ENCODE peak calls at places on chromosomes 5 and 9, in nine cellular contexts. Y is cardiac muscle cell; V is mesenchymal stem cell; F is adrenal gland; X is Panc1; G is effector memory CD4-positive, alpha-beta T cell; L is IMR-90; B is A549; Z is naive thymus-derived CD4-positive, alpha-beta T cell. Q is an unnamed sample.
A peak's percentile ranks its signal among the peaks of the same experiment; 100 is the strongest.

GRCh38 chr5:6359941-6360683 is 18.2 kb downstream of the MED10 start:
- DNase-seq in L (no peak), X (no peak), V (no peak), G (no peak), F (no peak), B (no peak), Z (peak; percentile 53), Y (no peak), Q (no peak)

GRCh38 chr5:68464424-68464823 is 248.9 kb downstream of the PIK3R1 start:
- DNase-seq in F (no peak), Z (no peak), V (peak; percentile 24), Y (no peak), G (peak; percentile 4), L (peak; percentile 36), X (no peak), B (no peak), Q (peak; percentile 52)

GRCh38 chr9:109269839-109270238 is 51.0 kb downstream of the EPB41L4B start:
- DNase-seq in X (no peak), F (no peak), Y (no peak), Z (no peak), B (no peak), V (no peak), G (no peak), L (no peak), Q (no peak)

GRCh38 chr5:78530342-78531096 is 118.1 kb downstream of the LHFPL2 start:
- DNase-seq in Z (no peak), F (peak; percentile 78), Y (no peak), L (peak; percentile 99), G (no peak), V (peak; percentile 92), X (no peak), B (peak; percentile 33), Q (peak; percentile 46)

GRCh38 chr5:126044111-126044668 is 379.0 kb upstream of the GRAMD2B start:
- DNase-seq in Y (peak; percentile 85), L (peak; percentile 37), V (peak; percentile 97), F (no peak), B (no peak), G (no peak), Z (no peak), X (peak; percentile 17), Q (no peak)

GRCh38 chr5:77379558-77380061 is 112.5 kb downstream of the WDR41 start:
- DNase-seq in G (no peak), Z (peak; percentile 42), Y (no peak), B (no peak), V (no peak), X (no peak), L (no peak), F (no peak), Q (no peak)

GRCh38 chr9:135010363-135010860 is 77.1 kb upstream of the OLFM1 start:
- DNase-seq in L (no peak), G (no peak), Y (no peak), B (no peak), V (no peak), Z (no peak), F (no peak), X (no peak), Q (no peak)

GRCh38 chr9:65430221-65430620 is 145.2 kb upstream of the FOXD4L5 start:
- DNase-seq in X (no peak), G (no peak), V (no peak), L (no peak), Z (no peak), F (no peak), B (no peak), Y (no peak), Q (no peak)

GRCh38 chr9:22508790-22509189 is 62.2 kb downstream of the DMRTA1 start:
- DNase-seq in V (no peak), Z (no peak), B (no peak), L (no peak), Y (no peak), X (no peak), G (no peak), F (no peak), Q (no peak)

GRCh38 chr5:132499440-132500243 is 9.1 kb upstream of the IRF1 start:
- DNase-seq in X (no peak), F (no peak), B (no peak), G (no peak), Y (no peak), Z (no peak), V (peak; percentile 11), L (no peak), Q (no peak)

GRCh38 chr9:134363450-134363849 is 37.2 kb downstream of the RXRA start:
- DNase-seq in Z (no peak), B (no peak), G (no peak), X (no peak), L (no peak), V (no peak), F (no peak), Y (no peak), Q (no peak)

GRCh38 chr5:2742921-2743679 is 8.4 kb downstream of the IRX2 start:
- DNase-seq in G (no peak), Y (no peak), X (no peak), F (no peak), B (no peak), Z (no peak), L (no peak), V (no peak), Q (no peak)

GRCh38 chr5:103475629-103476240 is 86.9 kb downstream of the NUDT12 start:
- DNase-seq in V (peak; percentile 58), L (peak; percentile 60), Z (peak; percentile 33), F (no peak), Y (peak; percentile 60), B (peak; percentile 33), G (no peak), X (peak; percentile 35), Q (no peak)

GRCh38 chr5:127884416-127884815 is 181.2 kb downstream of the CCDC192 start:
- DNase-seq in F (no peak), V (no peak), Z (no peak), Y (no peak), B (no peak), X (no peak), G (no peak), L (no peak), Q (no peak)

GRCh38 chr5:137627293-137627692 is 108.6 kb downstream of the KLHL3 start:
- DNase-seq in B (no peak), V (no peak), L (no peak), F (no peak), Y (no peak), X (no peak), Z (no peak), G (no peak), Q (no peak)
- H3K4me3 ChIP-seq in B (no peak overlapping the region), V (no peak overlapping the region), L (no peak overlapping the region), F (no peak overlapping the region), Y (no peak overlapping the region), X (no peak overlapping the region), Z (no peak overlapping the region), G (no peak overlapping the region), Q (no peak overlapping the region)

DNA sequence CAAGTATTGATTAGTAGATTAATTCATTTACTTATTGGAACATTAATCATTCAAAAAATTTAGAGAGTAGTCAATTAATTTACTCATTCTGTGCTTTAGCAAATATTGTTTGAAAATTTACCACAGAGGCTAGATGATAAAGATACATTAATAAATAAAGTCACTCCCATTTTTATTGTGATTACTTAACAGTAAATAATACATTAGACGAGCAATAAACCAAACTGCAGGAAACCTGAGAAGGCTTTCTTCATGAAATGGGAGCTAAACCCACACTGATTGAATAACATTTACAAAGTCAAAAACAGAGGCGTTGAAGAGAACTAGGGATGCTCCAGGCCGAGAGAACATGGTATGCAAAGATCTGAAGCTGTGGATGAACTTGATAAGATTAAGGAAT is 38.8 kb upstream of the PRDM9 start:
- DNase-seq in X (no peak), Y (no peak), G (no peak), F (no peak), B (no peak), L (no peak), Z (no peak), V (no peak), Q (no peak)
- H3K9me3 ChIP-seq in X (no peaks in the 10 kb centered on the region), Y (no peaks in the 10 kb centered on the region), G (no peaks in the 10 kb centered on the region), F (no peaks in the 10 kb centered on the region), B (peaks cover 12% of the 10 kb centered on the region), L (peaks cover 7% of the 10 kb centered on the region), Z (no peaks in the 10 kb centered on the region), V (peaks cover 7% of the 10 kb centered on the region), Q (peaks cover 15% of the 10 kb centered on the region)

DNA sequence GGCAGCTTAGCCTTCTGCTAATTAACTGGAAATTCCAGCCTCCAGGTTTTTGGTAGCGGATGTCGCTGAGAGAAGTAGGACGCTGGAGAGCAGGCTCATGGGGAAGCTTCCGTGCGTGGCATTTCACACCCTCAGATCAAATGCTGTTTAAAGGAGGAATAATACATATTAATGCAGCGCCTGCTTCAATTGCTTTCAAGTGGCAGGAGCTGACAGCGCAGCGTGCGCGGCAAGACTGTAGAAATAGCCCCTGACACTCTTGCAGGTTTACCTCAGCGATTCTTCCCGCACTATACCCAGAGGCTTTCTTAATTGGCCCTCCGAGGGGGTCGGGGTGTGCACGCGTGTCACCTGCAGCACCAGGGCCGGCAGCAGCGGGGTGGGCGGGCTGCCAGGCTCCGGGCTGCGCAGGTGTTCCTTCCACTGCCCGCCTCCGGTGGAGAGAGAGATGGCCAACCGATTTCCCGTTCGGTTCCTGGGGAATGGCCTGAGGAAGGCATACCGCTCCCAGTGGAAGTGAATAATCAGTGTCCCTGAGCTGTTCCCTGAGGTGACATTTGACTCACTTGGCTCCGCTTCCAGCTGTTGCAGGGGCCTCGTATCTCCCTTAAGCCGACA is 427.9 kb downstream of the KCTD16 start:
- DNase-seq in F (no peak), X (no peak), V (no peak), L (no peak), Z (no peak), Y (peak; percentile 22), G (no peak), B (no peak), Q (no peak)
- H3K4me3 ChIP-seq in F (no peak overlapping the region), X (peak overlapping the region; percentile 34), V (no peak overlapping the region), L (no peak overlapping the region), Z (no peak overlapping the region), Y (peak overlapping the region; percentile 11), G (no peak overlapping the region), B (peak overlapping the region; percentile 15), Q (no peak overlapping the region)

GRCh38 chr5:178429156-178429468 is 161.1 kb downstream of the COL23A1 start:
- DNase-seq in Z (no peak), X (no peak), F (peak; percentile 30), Y (no peak), B (no peak), G (no peak), V (no peak), L (no peak), Q (no peak)
- H3K9me3 ChIP-seq in Z (no peaks in the 10 kb centered on the region), X (no peaks in the 10 kb centered on the region), F (no peaks in the 10 kb centered on the region), Y (no peaks in the 10 kb centered on the region), B (peaks cover 6% of the 10 kb centered on the region), G (no peaks in the 10 kb centered on the region), V (no peaks in the 10 kb centered on the region), L (peaks cover 24% of the 10 kb centered on the region), Q (no peaks in the 10 kb centered on the region)